ENCODE peak calls at places on chromosomes 12 and 14, in six cellular contexts. Z, J, M, Q, P and K are unnamed samples.

GRCh38 chr12:103586132-103586531 is 941 bp upstream of the STAB2 start:
- DNase-seq in Z (no peak), J (no peak), M (no peak), Q (no peak), P (no peak), K (no peak)

GRCh38 chr14:21440857-21441256 is 15.1 kb downstream of the CHD8 start:
- DNase-seq in Z (peak), J (no peak), M (no peak), Q (peak), P (no peak), K (no peak)

GRCh38 chr12:27009926-27010325 is 4.3 kb downstream of the TM7SF3 start:
- DNase-seq in Z (no peak), J (no peak), M (no peak), Q (no peak), P (no peak), K (no peak)

GRCh38 chr12:22828059-22828458 is 203.1 kb downstream of the ETNK1 start:
- DNase-seq in Z (peak), J (no peak), M (no peak), Q (no peak), P (no peak), K (no peak)

GRCh38 chr14:57943038-57943437 is 77.1 kb upstream of the SLC35F4 start:
- DNase-seq in Z (no peak), J (no peak), M (no peak), Q (no peak), P (no peak), K (no peak)

GRCh38 chr12:58393152-58393551 is 451.8 kb downstream of the ATP23 start:
- DNase-seq in Z (no peak), J (no peak), M (no peak), Q (no peak), P (no peak), K (no peak)

GRCh38 chr12:93113317-93114006 is 184.4 kb upstream of the EEA1 start:
- DNase-seq in Z (no peak), J (no peak), M (no peak), Q (no peak), P (no peak), K (no peak)

GRCh38 chr12:30598889-30599288 is 96.8 kb downstream of the IPO8 start:
- DNase-seq in Z (no peak), J (no peak), M (no peak), Q (no peak), P (no peak), K (no peak)

GRCh38 chr12:17326649-17327048 is 720.7 kb upstream of the LMO3 start:
- DNase-seq in Z (no peak), J (no peak), M (no peak), Q (no peak), P (no peak), K (no peak)

GRCh38 chr14:73713206-73713803 is 879 bp downstream of the PNMA1 start:
- DNase-seq in Z (no peak), J (no peak), M (no peak), Q (no peak), P (no peak), K (no peak)

GRCh38 chr12:55974308-55974724 is 438 bp downstream of the RAB5B start:
- DNase-seq in Z (peak), J (peak), M (no peak), Q (peak), P (no peak), K (peak)

GRCh38 chr14:34766060-34766459 is 51.7 kb upstream of the CFL2 start:
- DNase-seq in Z (no peak), J (no peak), M (no peak), Q (no peak), P (no peak), K (no peak)
- TF ChIP-seq TAF1 in Z (no peak), J (no peak), M (no peak), Q (no peak), P (no peak), K (no peak)

GRCh38 chr12:120698677-120699076 is 11.6 kb upstream of the UNC119B start:
- DNase-seq in Z (no peak), J (no peak), M (no peak), Q (no peak), P (no peak), K (no peak)
- TF ChIP-seq TAF1 in Z (no peak), J (no peak), M (no peak), Q (no peak), P (no peak), K (no peak)

GRCh38 chr12:41552507-41553047 is 364.5 kb downstream of the PDZRN4 start:
- DNase-seq in Z (no peak), J (no peak), M (no peak), Q (no peak), P (no peak), K (no peak)
- TF ChIP-seq TAF1 in Z (no peak), J (no peak), M (no peak), Q (no peak), P (no peak), K (no peak)

DNA sequence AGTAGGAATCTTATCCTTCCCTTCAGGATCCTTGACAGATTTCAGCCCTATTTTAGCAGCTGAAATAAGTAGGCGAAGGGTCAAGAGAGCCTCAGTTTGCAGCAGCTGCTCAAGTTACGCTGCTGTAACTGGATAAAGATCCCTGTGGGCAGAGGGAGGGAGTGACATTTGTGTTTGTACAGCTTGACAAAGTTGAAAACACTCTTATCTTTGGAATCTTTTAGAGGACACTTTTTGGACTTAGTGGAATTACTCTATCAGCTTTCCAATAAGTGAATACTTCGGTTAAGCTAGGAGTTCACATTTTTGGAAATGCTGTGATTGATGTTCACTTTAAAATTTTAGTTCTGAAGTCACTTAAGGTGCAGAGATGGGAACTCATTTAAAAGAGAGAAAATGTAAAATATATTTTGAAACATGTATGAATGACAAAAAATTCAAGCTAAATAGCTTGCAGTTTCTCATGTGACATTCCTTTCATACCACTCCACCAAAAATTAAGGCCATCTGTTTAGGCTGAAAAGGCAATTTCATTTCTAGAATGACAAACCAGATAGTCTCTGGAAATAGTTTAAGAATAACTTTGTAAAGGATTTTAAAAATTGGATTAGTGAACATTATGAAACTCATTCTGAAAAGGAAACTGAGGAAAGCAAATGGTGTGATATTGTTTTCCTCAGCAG is 55.2 kb downstream of the SLC38A4 start:
- DNase-seq in Z (peak), J (no peak), M (no peak), Q (no peak), P (no peak), K (no peak)
- TF ChIP-seq TAF1 in Z (no peak), J (no peak), M (no peak), Q (no peak), P (no peak), K (no peak)

DNA sequence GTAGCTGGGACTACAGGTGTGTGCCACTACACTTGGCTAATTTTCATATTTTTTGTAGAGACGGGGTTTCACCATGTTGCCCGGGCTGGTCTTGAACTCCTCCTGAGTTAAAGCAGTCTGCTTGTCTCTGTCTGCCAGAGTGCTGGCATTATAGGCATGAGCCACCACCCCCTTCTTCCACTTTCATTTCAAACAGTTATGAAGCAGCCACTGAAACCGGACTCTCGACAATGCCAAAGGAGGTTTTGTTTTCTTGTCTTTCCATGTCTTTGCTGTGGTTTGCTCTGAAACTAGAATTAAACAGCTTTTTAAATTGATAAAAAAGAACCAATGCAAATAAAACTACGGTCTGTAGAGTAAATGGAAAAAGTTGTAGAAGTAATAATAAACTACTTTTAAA is 30.4 kb downstream of the RAP1B start:
- DNase-seq in Z (no peak), J (peak), M (no peak), Q (no peak), P (peak), K (peak)
- TF ChIP-seq TAF1 in Z (no peak), J (no peak), M (no peak), Q (no peak), P (no peak), K (no peak)

GRCh38 chr14:76701436-76701835 is 59.8 kb upstream of the VASH1 start:
- DNase-seq in Z (no peak), J (no peak), M (no peak), Q (no peak), P (no peak), K (no peak)

GRCh38 chr14:76699209-76699608 is 62.1 kb upstream of the VASH1 start:
- DNase-seq in Z (no peak), J (no peak), M (no peak), Q (no peak), P (no peak), K (no peak)

GRCh38 chr14:76699901-76700590 is 61.2 kb upstream of the VASH1 start:
- DNase-seq in Z (no peak), J (no peak), M (peak), Q (no peak), P (no peak), K (no peak)

GRCh38 chr14:76705214-76705613 is 56.1 kb upstream of the VASH1 start:
- DNase-seq in Z (no peak), J (no peak), M (peak), Q (no peak), P (no peak), K (no peak)

GRCh38 chr14:76701981-76702380 is 59.3 kb upstream of the VASH1 start:
- DNase-seq in Z (no peak), J (no peak), M (no peak), Q (no peak), P (no peak), K (no peak)
- TF ChIP-seq TAF1 in Z (no peak), J (no peak), M (no peak), Q (no peak), P (no peak), K (no peak)